ENCODE peak calls at places on chromosomes 4 and X, in six cellular contexts. One of them, this sample, is unnamed.

GRCh38 chr4:13984996-13985780 is 357.7 kb upstream of the BOD1L1 start:
- DNase-seq in HFF-Myc: no peak
- DNase-seq in dorsolateral prefrontal cortex: no peak
- DNase-seq in GM12865: no peak
- DNase-seq in heart right ventricle: no peak
- DNase-seq in vagina: no peak
- DNase-seq in this sample: no peak

GRCh38 chr4:132383571-132384199 is 765.4 kb upstream of the PCDH10 start:
- DNase-seq in GM12865: no peak
- DNase-seq in heart right ventricle: no peak
- DNase-seq in vagina: no peak
- DNase-seq in dorsolateral prefrontal cortex: no peak
- DNase-seq in HFF-Myc: no peak
- DNase-seq in this sample: no peak

GRCh38 chr4:173051697-173052096 is 116.9 kb upstream of the GALNT7 start:
- DNase-seq in dorsolateral prefrontal cortex: no peak
- DNase-seq in GM12865: no peak
- DNase-seq in HFF-Myc: no peak
- DNase-seq in vagina: no peak
- DNase-seq in heart right ventricle: no peak
- DNase-seq in this sample: no peak

GRCh38 chr4:1404573-1405248 is 1.5 kb downstream of the NKX1-1 start:
- DNase-seq in HFF-Myc: no peak
- DNase-seq in heart right ventricle: no peak
- DNase-seq in vagina: peak; percentile 88
- DNase-seq in dorsolateral prefrontal cortex: no peak
- DNase-seq in GM12865: no peak
- DNase-seq in this sample: no peak

GRCh38 chr4:170080496-170080895 is 9.3 kb downstream of the AADAT start:
- DNase-seq in GM12865: no peak
- DNase-seq in vagina: no peak
- DNase-seq in HFF-Myc: no peak
- DNase-seq in heart right ventricle: no peak
- DNase-seq in dorsolateral prefrontal cortex: no peak
- DNase-seq in this sample: peak; percentile 99

GRCh38 chrX:39337461-39337860 is 536.2 kb downstream of the MID1IP1 start:
- DNase-seq in GM12865: no peak
- DNase-seq in vagina: no peak
- DNase-seq in HFF-Myc: no peak
- DNase-seq in dorsolateral prefrontal cortex: no peak
- DNase-seq in heart right ventricle: no peak
- DNase-seq in this sample: peak; percentile 52

GRCh38 chrX:55867708-55868107 is 150.2 kb downstream of the RRAGB start:
- DNase-seq in heart right ventricle: no peak
- DNase-seq in dorsolateral prefrontal cortex: no peak
- DNase-seq in GM12865: peak; percentile 39
- DNase-seq in HFF-Myc: no peak
- DNase-seq in vagina: no peak
- DNase-seq in this sample: no peak

GRCh38 chrX:110004210-110004609 is 1.3 kb downstream of the TMEM164 start:
- DNase-seq in vagina: no peak
- DNase-seq in heart right ventricle: peak; percentile 13
- DNase-seq in GM12865: no peak
- DNase-seq in HFF-Myc: no peak
- DNase-seq in dorsolateral prefrontal cortex: no peak
- DNase-seq in this sample: no peak

GRCh38 chr4:189096717-189097116 is 844.0 kb upstream of the FRG1 start:
- DNase-seq in HFF-Myc: no peak
- DNase-seq in dorsolateral prefrontal cortex: no peak
- DNase-seq in GM12865: no peak
- DNase-seq in vagina: no peak
- DNase-seq in heart right ventricle: no peak
- DNase-seq in this sample: no peak

GRCh38 chr4:6932475-6932874 is 22.8 kb downstream of the TBC1D14 start:
- DNase-seq in heart right ventricle: no peak
- DNase-seq in vagina: no peak
- DNase-seq in GM12865: no peak
- DNase-seq in dorsolateral prefrontal cortex: no peak
- DNase-seq in HFF-Myc: no peak
- DNase-seq in this sample: no peak

GRCh38 chrX:13432776-13433605 is 113.1 kb upstream of the ATXN3L start:
- DNase-seq in dorsolateral prefrontal cortex: no peak
- DNase-seq in HFF-Myc: peak; percentile 39
- DNase-seq in vagina: no peak
- DNase-seq in GM12865: no peak
- DNase-seq in heart right ventricle: no peak
- DNase-seq in this sample: no peak

GRCh38 chrX:101803451-101803850 is 128.4 kb downstream of the ZMAT1 start:
- DNase-seq in heart right ventricle: no peak
- DNase-seq in vagina: no peak
- DNase-seq in HFF-Myc: no peak
- DNase-seq in dorsolateral prefrontal cortex: no peak
- DNase-seq in GM12865: no peak
- DNase-seq in this sample: no peak

GRCh38 chr4:31283689-31284088 is 563.5 kb downstream of the PCDH7 start:
- DNase-seq in dorsolateral prefrontal cortex: no peak
- DNase-seq in HFF-Myc: no peak
- DNase-seq in heart right ventricle: no peak
- DNase-seq in GM12865: no peak
- DNase-seq in vagina: no peak
- DNase-seq in this sample: peak; percentile 28
- TF ChIP-seq CTCF in dorsolateral prefrontal cortex: no peak
- TF ChIP-seq CTCF in HFF-Myc: no peak
- TF ChIP-seq CTCF in heart right ventricle: no peak
- TF ChIP-seq CTCF in GM12865: no peak
- TF ChIP-seq CTCF in vagina: no peak
- TF ChIP-seq CTCF in this sample: no peak

GRCh38 chrX:25011589-25012432 is 4.0 kb downstream of the ARX start:
- DNase-seq in heart right ventricle: no peak
- DNase-seq in GM12865: no peak
- DNase-seq in HFF-Myc: no peak
- DNase-seq in vagina: no peak
- DNase-seq in dorsolateral prefrontal cortex: no peak
- DNase-seq in this sample: no peak

GRCh38 chrX:25012793-25013592 is 2.8 kb downstream of the ARX start:
- DNase-seq in dorsolateral prefrontal cortex: no peak
- DNase-seq in vagina: no peak
- DNase-seq in GM12865: peak; percentile 34
- DNase-seq in HFF-Myc: no peak
- DNase-seq in heart right ventricle: no peak
- DNase-seq in this sample: no peak

GRCh38 chrX:25009407-25009806 is 6.4 kb downstream of the ARX start:
- DNase-seq in HFF-Myc: no peak
- DNase-seq in vagina: no peak
- DNase-seq in GM12865: no peak
- DNase-seq in dorsolateral prefrontal cortex: no peak
- DNase-seq in heart right ventricle: no peak
- DNase-seq in this sample: no peak

GRCh38 chrX:25012433-25012735 is 3.4 kb downstream of the ARX start:
- DNase-seq in HFF-Myc: no peak
- DNase-seq in heart right ventricle: no peak
- DNase-seq in GM12865: peak; percentile 24
- DNase-seq in vagina: no peak
- DNase-seq in dorsolateral prefrontal cortex: no peak
- DNase-seq in this sample: no peak

DNA sequence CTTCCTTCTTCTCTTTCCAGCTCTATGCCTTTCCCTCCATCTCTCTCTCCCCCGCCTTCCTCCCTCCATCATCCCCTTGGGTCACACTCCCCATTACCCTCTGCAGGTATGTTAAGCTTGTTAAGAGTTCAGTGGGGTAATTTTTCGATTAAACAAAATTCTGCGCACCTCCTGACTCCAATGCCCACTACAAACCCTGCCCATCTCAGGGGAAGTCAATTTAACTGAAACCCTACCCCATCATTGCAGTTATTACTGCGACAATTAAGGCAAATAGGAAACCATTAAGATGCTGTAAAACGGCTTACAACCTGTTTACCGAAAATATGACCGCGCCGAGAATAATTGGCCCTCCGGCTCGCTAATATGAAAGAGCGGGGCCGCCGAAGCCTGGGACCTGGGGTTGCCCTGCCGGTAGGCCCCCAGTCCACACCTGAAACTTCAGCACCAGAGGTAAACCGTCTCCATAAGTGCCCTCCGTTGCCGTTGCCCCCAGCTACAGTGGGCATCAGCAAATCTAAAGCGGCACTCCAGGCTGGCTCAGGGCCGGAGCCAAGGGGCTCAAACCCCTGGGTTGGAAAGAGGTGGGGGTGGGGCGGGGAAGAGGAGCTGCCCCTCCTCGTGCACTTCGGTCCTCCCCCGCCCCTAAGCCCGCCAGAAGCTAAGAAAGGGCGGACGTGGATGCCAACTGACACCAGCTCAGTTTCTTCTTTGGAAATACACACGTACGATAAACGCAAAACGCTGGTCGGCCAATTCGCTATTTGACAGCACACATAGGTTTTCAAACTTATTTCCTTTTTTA is 4.8 kb downstream of the ARX start:
- DNase-seq in heart right ventricle: no peak
- DNase-seq in vagina: no peak
- DNase-seq in dorsolateral prefrontal cortex: no peak
- DNase-seq in HFF-Myc: no peak
- DNase-seq in GM12865: no peak
- DNase-seq in this sample: no peak
- H3K4me3 ChIP-seq in heart right ventricle: no peak overlapping the region
- H3K4me3 ChIP-seq in vagina: no peak overlapping the region
- H3K4me3 ChIP-seq in dorsolateral prefrontal cortex: peak overlapping the region; percentile 40
- H3K4me3 ChIP-seq in HFF-Myc: no peak overlapping the region
- H3K4me3 ChIP-seq in GM12865: no peak overlapping the region
- H3K4me3 ChIP-seq in this sample: no peak overlapping the region

DNA sequence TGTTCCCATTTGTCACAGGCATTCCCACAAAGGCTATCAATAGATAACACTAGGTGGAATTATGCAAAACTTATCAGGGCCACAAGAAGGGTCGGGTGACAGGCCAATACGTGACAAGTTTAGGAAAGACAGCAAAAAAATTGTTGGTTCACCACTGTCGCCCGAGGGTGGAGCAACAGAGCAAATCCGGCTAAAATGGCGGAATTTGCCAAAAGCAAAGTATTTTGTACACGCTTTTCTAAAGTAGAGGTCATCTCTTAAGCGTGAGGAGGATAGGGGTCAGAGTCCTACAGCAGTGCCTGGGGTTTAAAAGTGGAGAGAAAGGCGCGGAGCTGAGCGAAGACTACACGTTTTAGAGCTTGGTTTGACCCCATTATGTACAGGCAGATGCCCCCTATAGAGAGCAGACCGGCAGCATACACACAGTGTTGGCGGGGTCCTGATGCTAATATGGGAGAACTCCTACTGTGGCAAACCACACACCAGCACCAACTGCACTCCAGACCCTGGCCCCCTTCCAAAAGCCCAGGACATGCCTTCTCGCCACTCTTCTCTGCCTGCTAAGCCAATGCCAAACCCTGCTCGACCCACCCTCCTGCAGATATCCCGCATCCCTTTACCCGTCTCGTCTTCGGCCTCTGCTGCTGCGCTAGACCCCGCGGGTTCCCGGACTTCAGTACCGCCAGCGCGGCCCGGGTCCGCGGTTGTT is 733 bp downstream of the CCNA2 start:
- DNase-seq in heart right ventricle: no peak
- DNase-seq in vagina: no peak
- DNase-seq in HFF-Myc: no peak
- DNase-seq in dorsolateral prefrontal cortex: no peak
- DNase-seq in GM12865: peak; percentile 72
- DNase-seq in this sample: no peak
- TF ChIP-seq CTCF in heart right ventricle: no peak
- TF ChIP-seq CTCF in vagina: no peak
- TF ChIP-seq CTCF in HFF-Myc: peak; percentile 7
- TF ChIP-seq CTCF in dorsolateral prefrontal cortex: no peak
- TF ChIP-seq CTCF in GM12865: no peak
- TF ChIP-seq CTCF in this sample: peak; percentile 13

DNA sequence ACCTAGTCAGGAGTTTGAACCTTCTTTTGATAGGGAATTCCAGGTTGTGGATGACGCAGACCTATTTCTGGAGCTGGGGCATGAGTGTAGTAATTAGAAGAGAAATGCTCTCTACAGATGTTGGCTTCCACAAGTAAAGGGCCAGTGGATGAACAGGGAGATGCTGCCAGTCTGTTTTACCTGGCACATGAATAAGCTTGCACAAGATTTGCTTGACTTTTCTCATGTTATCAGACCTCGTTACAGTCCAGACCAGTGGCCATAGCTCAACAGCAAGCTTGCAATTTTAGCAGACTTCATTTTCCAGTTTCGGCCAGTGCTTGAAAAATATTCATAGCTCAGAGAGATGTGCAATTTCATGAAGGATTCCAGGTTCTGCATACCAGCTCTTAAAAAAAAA is 26.9 kb upstream of the SPANXB1 start:
- DNase-seq in HFF-Myc: no peak
- DNase-seq in GM12865: no peak
- DNase-seq in heart right ventricle: no peak
- DNase-seq in dorsolateral prefrontal cortex: no peak
- DNase-seq in vagina: no peak
- DNase-seq in this sample: no peak
- H3K4me3 ChIP-seq in HFF-Myc: no peak overlapping the region
- H3K4me3 ChIP-seq in GM12865: no peak overlapping the region
- H3K4me3 ChIP-seq in heart right ventricle: no peak overlapping the region
- H3K4me3 ChIP-seq in dorsolateral prefrontal cortex: no peak overlapping the region
- H3K4me3 ChIP-seq in vagina: no peak overlapping the region
- H3K4me3 ChIP-seq in this sample: no peak overlapping the region

DNA sequence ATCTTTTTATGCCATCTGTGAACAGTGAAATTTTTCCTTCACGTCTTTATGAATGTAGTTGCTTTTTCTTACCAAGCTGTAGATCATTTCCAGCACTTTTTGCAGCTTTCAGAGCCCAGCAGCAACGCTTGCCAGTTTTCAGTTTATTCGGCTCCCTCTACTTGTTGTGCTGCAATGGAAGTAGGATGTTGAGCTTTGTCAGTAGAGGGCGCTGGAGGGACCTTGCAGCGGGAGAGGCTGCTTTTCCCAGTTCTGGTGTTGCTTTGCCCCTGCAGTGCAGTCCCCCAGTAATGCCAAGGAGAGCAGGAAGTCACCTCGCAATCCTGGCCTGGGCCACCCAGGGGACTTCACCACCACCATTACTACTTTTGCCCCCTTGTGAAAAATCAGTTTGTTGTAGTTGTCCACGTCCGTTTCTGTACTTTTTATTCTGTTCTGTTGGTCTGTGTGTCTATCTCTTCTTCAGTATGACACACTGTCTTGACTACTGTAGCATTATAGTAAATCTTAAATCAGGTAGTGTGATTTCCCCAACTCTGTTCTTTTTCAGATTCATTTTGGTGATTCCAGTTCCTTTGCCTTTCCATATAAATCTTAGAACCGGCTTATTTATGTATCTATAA is 21.8 kb downstream of the CMC4 start:
- DNase-seq in HFF-Myc: no peak
- DNase-seq in GM12865: peak; percentile 60
- DNase-seq in heart right ventricle: no peak
- DNase-seq in dorsolateral prefrontal cortex: peak; percentile 52
- DNase-seq in vagina: no peak
- DNase-seq in this sample: no peak
- TF ChIP-seq CTCF in HFF-Myc: peak; percentile 62
- TF ChIP-seq CTCF in GM12865: peak; percentile 46
- TF ChIP-seq CTCF in heart right ventricle: peak; percentile 34
- TF ChIP-seq CTCF in dorsolateral prefrontal cortex: peak; percentile 55
- TF ChIP-seq CTCF in vagina: no peak
- TF ChIP-seq CTCF in this sample: peak; percentile 67

GRCh38 chrX:120562569-120562926 is 1.8 kb upstream of the CUL4B start:
- DNase-seq in HFF-Myc: no peak
- DNase-seq in vagina: no peak
- DNase-seq in dorsolateral prefrontal cortex: no peak
- DNase-seq in GM12865: no peak
- DNase-seq in heart right ventricle: no peak
- DNase-seq in this sample: no peak
- H3K4me3 ChIP-seq in HFF-Myc: no peak overlapping the region
- H3K4me3 ChIP-seq in vagina: no peak overlapping the region
- H3K4me3 ChIP-seq in dorsolateral prefrontal cortex: no peak overlapping the region
- H3K4me3 ChIP-seq in GM12865: no peak overlapping the region
- H3K4me3 ChIP-seq in heart right ventricle: no peak overlapping the region
- H3K4me3 ChIP-seq in this sample: no peak overlapping the region